ENCODE peak calls at places on chromosomes 3 and 15, in eight cellular contexts. U, M, C, O, N, G, H and T are unnamed samples.
A peak's percentile ranks its signal among the peaks of the same experiment; 100 is the strongest.

GRCh38 chr3:52843116-52843865 is 8.5 kb upstream of the MUSTN1 start:
- DNase-seq in U (no peak), M (no peak), C (no peak), O (no peak), N (no peak), G (no peak), H (no peak), T (peak; percentile 57)

GRCh38 chr3:133188996-133189395 is 150.8 kb downstream of the TMEM108 start:
- DNase-seq in U (no peak), M (no peak), C (no peak), O (no peak), N (no peak), G (no peak), H (no peak), T (no peak)

GRCh38 chr15:42796955-42797779 is 60.2 kb upstream of the CDAN1 start:
- DNase-seq in U (no peak), M (no peak), C (peak; percentile 28), O (no peak), N (no peak), G (no peak), H (no peak), T (no peak)

GRCh38 chr15:99744142-99744541 is 10.9 kb upstream of the LYSMD4 start:
- DNase-seq in U (no peak), M (no peak), C (peak; percentile 35), O (no peak), N (no peak), G (no peak), H (no peak), T (no peak)

GRCh38 chr3:141294848-141295247 is 63.2 kb downstream of the PXYLP1 start:
- DNase-seq in U (no peak), M (no peak), C (no peak), O (no peak), N (no peak), G (no peak), H (no peak), T (no peak)

GRCh38 chr15:101295607-101296225 is 668 bp upstream of the SNRPA1 start:
- DNase-seq in U (no peak), M (no peak), C (no peak), O (no peak), N (no peak), G (no peak), H (no peak), T (no peak)

GRCh38 chr15:95843241-95843851 is 487.2 kb upstream of the NR2F2 start:
- DNase-seq in U (no peak), M (peak; percentile 24), C (no peak), O (no peak), N (no peak), G (no peak), H (no peak), T (no peak)

GRCh38 chr15:98718426-98719168 is 70.3 kb downstream of the IGF1R start:
- DNase-seq in U (no peak), M (no peak), C (no peak), O (no peak), N (no peak), G (no peak), H (no peak), T (no peak)

DNA sequence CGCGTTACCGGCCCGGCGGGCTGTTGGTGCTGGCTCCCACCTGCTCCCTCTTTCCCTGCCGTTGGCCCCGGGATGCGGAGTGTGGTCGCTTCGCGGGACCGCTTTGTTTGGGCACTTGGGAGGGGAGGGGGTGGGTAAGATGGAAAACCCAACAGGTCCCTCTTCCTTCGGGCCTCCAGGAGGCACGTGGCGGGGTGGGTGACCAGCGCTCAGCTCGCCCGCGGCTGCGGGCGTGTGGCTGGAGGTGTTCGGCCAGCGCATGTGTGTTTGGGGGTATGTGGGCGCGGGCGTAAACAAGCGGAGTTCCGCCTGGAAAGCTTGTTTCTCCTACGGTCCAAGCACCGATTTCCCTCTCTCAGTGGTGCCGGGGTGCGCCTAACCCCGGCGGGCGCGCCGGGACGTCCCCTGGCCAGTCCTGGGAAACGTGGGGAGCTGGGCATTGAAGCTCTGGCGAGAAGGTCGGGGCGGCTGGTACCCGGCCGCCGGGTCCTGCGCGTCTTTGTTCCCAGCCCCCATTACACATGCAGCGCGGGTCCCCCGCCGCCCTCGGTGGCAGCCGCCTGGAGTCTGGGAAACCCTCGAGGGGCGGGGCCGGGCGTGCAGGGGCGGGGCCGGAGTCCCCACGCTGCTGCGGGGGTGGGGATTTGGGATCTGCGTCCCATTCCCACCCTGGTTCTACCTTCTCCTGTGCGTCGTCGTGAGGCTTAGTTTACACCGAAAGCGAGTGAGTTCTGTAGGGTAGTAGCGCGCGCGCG is 1.4 kb downstream of the ACVR2B start:
- DNase-seq in U (peak; percentile 96), M (peak; percentile 80), C (peak; percentile 89), O (no peak), N (peak; percentile 81), G (no peak), H (no peak), T (peak; percentile 36)
- TF ChIP-seq POLR2AphosphoS5 in U (no peak), M (no peak), C (peak; percentile 80), O (peak; percentile 79), N (peak; percentile 48), G (no peak), H (no peak), T (peak; percentile 15)

DNA sequence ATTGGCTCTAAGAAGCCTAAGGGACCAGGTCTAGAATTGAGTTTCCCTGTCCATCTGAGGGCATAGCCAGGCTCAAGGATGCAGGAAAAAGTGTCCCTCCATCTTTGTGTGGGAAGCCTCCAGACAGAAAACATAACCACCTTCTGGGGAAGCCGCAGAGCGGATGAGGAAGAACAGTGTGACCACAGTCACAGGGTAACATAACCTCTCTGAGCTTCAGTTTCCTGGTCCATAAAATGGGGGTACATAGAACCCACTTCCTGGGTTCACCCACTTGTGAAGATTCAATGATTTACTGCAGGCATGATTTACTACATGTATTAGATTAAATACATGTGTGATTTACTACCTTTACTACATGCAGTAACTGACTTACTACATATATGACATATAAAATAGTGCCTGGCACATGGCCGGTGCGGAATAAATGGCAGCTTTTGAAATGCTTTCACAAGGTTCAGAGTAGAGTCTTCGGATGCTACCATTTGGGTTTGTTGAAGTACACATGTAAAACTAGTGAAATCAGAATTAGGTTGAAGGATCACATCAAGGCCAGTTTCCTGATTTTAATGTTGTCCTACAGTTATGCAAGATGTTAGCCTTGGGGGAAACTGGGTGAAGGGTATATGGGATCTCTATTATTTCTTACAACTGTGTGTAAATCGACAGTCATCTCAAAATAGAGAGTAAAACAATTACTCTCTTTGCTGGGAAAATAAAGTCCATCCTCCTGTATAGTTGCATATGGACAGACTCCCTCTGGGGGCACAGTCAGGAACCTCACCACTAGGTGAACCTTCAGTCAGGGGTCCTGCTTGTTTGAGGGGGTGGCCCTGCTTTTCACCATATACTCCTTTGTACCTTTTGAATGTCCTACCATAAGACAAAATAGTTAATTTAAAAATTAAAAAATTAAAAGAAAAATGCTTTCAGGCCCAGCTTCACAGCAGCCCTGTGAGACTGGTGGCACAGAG is 86.0 kb downstream of the SEMA5B start:
- DNase-seq in U (no peak), M (no peak), C (no peak), O (no peak), N (no peak), G (no peak), H (no peak), T (no peak)
- TF ChIP-seq REST in U (no peak), M (no peak), C (no peak), O (no peak), N (no peak), G (no peak), H (no peak), T (no peak)

GRCh38 chr3:56796996-56797395 is 4.8 kb downstream of the ARHGEF3 start:
- DNase-seq in U (no peak), M (no peak), C (no peak), O (no peak), N (no peak), G (no peak), H (no peak), T (no peak)

GRCh38 chr3:56800373-56801150 is 1.2 kb downstream of the ARHGEF3 start:
- DNase-seq in U (no peak), M (no peak), C (no peak), O (no peak), N (no peak), G (no peak), H (no peak), T (no peak)

GRCh38 chr3:56801597-56802410 is at the start of gene ARHGEF3:
- DNase-seq in U (peak; percentile 96), M (peak; percentile 82), C (peak; percentile 95), O (peak; percentile 72), N (peak; percentile 76), G (peak; percentile 43), H (no peak), T (peak; percentile 43)

GRCh38 chr3:56801151-56801596 is 575 bp downstream of the ARHGEF3 start:
- DNase-seq in U (no peak), M (no peak), C (no peak), O (no peak), N (no peak), G (no peak), H (no peak), T (no peak)

DNA sequence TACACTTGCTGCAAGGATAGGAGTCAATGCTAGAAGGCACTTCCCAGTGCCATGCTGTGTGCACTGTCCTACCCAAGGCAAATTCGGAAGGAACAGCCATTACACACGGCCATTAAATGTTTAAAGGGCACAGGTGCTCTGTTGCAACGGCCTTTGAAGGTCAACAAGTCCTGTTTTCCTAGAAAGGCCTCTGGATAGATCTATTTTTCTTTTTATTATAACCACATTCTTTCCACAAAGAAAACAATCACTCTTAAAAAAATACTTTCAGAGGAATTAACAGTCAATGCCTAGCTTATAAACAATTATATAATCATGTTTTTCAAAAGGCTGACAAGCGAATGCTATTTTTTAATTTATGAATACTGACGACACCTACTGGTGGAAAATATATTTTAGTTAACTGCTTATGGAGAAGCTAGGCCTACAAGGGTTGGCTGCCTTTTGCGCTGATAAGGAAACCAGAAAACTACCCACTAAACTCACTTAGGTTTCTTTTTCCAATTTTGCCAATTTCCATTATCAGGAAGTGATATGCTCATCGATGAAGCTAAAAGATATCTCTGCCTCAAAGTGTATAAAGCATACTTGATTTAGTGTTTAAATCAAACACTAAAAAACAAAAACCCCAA is 2.4 kb downstream of the ARHGEF3 start:
- DNase-seq in U (peak; percentile 59), M (peak; percentile 32), C (peak; percentile 81), O (peak; percentile 49), N (peak; percentile 73), G (no peak), H (no peak), T (no peak)
- H3K4me3 ChIP-seq in U (no peak overlapping the region), M (no peak overlapping the region), C (no peak overlapping the region), O (no peak overlapping the region), N (peak overlapping the region; percentile 71), G (peak overlapping the region; percentile 58), H (peak overlapping the region; percentile 34), T (no peak overlapping the region)

GRCh38 chr3:117489663-117490079 is 780.1 kb downstream of the TUSC7 start:
- DNase-seq in U (no peak), M (no peak), C (no peak), O (no peak), N (no peak), G (no peak), H (no peak), T (no peak)

GRCh38 chr3:117488983-117489382 is 779.4 kb downstream of the TUSC7 start:
- DNase-seq in U (no peak), M (no peak), C (peak; percentile 51), O (no peak), N (no peak), G (no peak), H (no peak), T (no peak)

GRCh38 chr3:117485841-117486240 is 776.3 kb downstream of the TUSC7 start:
- DNase-seq in U (no peak), M (no peak), C (no peak), O (no peak), N (no peak), G (no peak), H (peak; percentile 25), T (no peak)

GRCh38 chr3:117483839-117484238 is 774.3 kb downstream of the TUSC7 start:
- DNase-seq in U (no peak), M (no peak), C (no peak), O (no peak), N (no peak), G (no peak), H (no peak), T (peak; percentile 29)

GRCh38 chr3:117486709-117487394 is 777.3 kb downstream of the TUSC7 start:
- DNase-seq in U (peak; percentile 6), M (no peak), C (no peak), O (no peak), N (no peak), G (no peak), H (peak; percentile 40), T (no peak)
- TF ChIP-seq POLR2AphosphoS5 in U (no peak), M (no peak), C (no peak), O (no peak), N (no peak), G (no peak), H (no peak), T (no peak)